ENCODE peak calls at places on chromosomes 3 and 15, in seven cellular contexts. V, W, M, I, Z, O and X are unnamed samples.

GRCh38 chr3:189325454-189325853 is 153.7 kb downstream of the TPRG1 start:
- DNase-seq in V (no peak), W (no peak), M (no peak), I (no peak), Z (no peak), O (no peak), X (peak)

GRCh38 chr3:119145500-119146167 is at the start of gene TEX55:
- DNase-seq in V (peak), W (no peak), M (peak), I (no peak), Z (peak), O (peak), X (peak)

GRCh38 chr3:57025237-57025636 is 35.2 kb upstream of the SPATA12 start:
- DNase-seq in V (no peak), W (no peak), M (no peak), I (no peak), Z (no peak), O (no peak), X (no peak)

GRCh38 chr3:8660781-8661180 is 16.2 kb upstream of the SSUH2 start:
- DNase-seq in V (no peak), W (no peak), M (no peak), I (no peak), Z (peak), O (no peak), X (no peak)

GRCh38 chr15:64566629-64567427 is 106.5 kb downstream of the ZNF609 start:
- DNase-seq in V (no peak), W (no peak), M (no peak), I (no peak), Z (no peak), O (no peak), X (no peak)

GRCh38 chr15:68271854-68272471 is 5.6 kb upstream of the FEM1B start:
- DNase-seq in V (no peak), W (peak), M (peak), I (no peak), Z (peak), O (peak), X (peak)

GRCh38 chr15:39140060-39140604 is 440.7 kb upstream of the THBS1 start:
- DNase-seq in V (peak), W (peak), M (no peak), I (no peak), Z (no peak), O (no peak), X (peak)

GRCh38 chr15:83695901-83696425 is 42.0 kb downstream of the ADAMTSL3 start:
- DNase-seq in V (no peak), W (no peak), M (no peak), I (no peak), Z (no peak), O (no peak), X (no peak)

GRCh38 chr15:60152386-60152785 is 148.3 kb downstream of the FOXB1 start:
- DNase-seq in V (no peak), W (no peak), M (no peak), I (no peak), Z (no peak), O (no peak), X (no peak)

GRCh38 chr15:28013976-28014375 is 85.1 kb downstream of the OCA2 start:
- DNase-seq in V (no peak), W (no peak), M (no peak), I (no peak), Z (no peak), O (no peak), X (no peak)

GRCh38 chr15:31133890-31134289 is 32.4 kb upstream of the TRPM1 start:
- DNase-seq in V (no peak), W (no peak), M (no peak), I (no peak), Z (no peak), O (no peak), X (no peak)

GRCh38 chr3:171807129-171807675 is 3.1 kb downstream of the PLD1 start:
- DNase-seq in V (no peak), W (no peak), M (no peak), I (no peak), Z (no peak), O (no peak), X (no peak)

GRCh38 chr3:124362418-124362817 is 367.8 kb upstream of the UMPS start:
- DNase-seq in V (no peak), W (no peak), M (no peak), I (no peak), Z (no peak), O (no peak), X (no peak)

GRCh38 chr15:56358604-56359003 is 6.6 kb upstream of the TEX9 start:
- DNase-seq in V (no peak), W (no peak), M (no peak), I (no peak), Z (no peak), O (no peak), X (no peak)

GRCh38 chr3:47781326-47781684 is 388 bp downstream of the SMARCC1 start:
- DNase-seq in V (no peak), W (no peak), M (peak), I (peak), Z (peak), O (peak), X (no peak)

GRCh38 chr3:39065197-39065596 is 13.4 kb downstream of the WDR48 start:
- DNase-seq in V (no peak), W (no peak), M (peak), I (peak), Z (peak), O (peak), X (peak)

GRCh38 chr15:50940506-50940905 is 32.0 kb downstream of the AP4E1 start:
- DNase-seq in V (no peak), W (no peak), M (peak), I (no peak), Z (no peak), O (no peak), X (peak)

GRCh38 chr15:66886686-66887273 is 178.6 kb upstream of the SMAD3 start:
- DNase-seq in V (no peak), W (no peak), M (no peak), I (no peak), Z (peak), O (no peak), X (no peak)

GRCh38 chr3:27224197-27224596 is 145.0 kb downstream of the NEK10 start:
- DNase-seq in V (no peak), W (no peak), M (no peak), I (no peak), Z (no peak), O (no peak), X (no peak)

GRCh38 chr3:52498134-52499054 is 3.3 kb downstream of the STAB1 start:
- DNase-seq in V (no peak), W (no peak), M (no peak), I (no peak), Z (no peak), O (no peak), X (peak)

GRCh38 chr3:179418610-179419009 is 32.7 kb downstream of the GNB4 start:
- DNase-seq in V (no peak), W (no peak), M (no peak), I (no peak), Z (no peak), O (no peak), X (no peak)

GRCh38 chr3:167380004-167380689 is at the start of gene ZBBX:
- DNase-seq in V (peak), W (no peak), M (peak), I (peak), Z (peak), O (peak), X (peak)

GRCh38 chr15:77588126-77588525 is 44.6 kb downstream of the LINGO1 start:
- DNase-seq in V (no peak), W (no peak), M (no peak), I (no peak), Z (no peak), O (no peak), X (no peak)

GRCh38 chr3:172210355-172210754 is 171.0 kb downstream of the FNDC3B start:
- DNase-seq in V (no peak), W (no peak), M (no peak), I (no peak), Z (no peak), O (no peak), X (peak)

GRCh38 chr15:44298878-44299277 is 10.4 kb downstream of the GOLM2 start:
- DNase-seq in V (no peak), W (no peak), M (no peak), I (peak), Z (peak), O (peak), X (no peak)

GRCh38 chr3:4083225-4084015 is 219.7 kb upstream of the SETMAR start:
- DNase-seq in V (no peak), W (no peak), M (no peak), I (no peak), Z (no peak), O (no peak), X (no peak)

GRCh38 chr15:85318048-85318731 is 62.2 kb upstream of the AKAP13 start:
- DNase-seq in V (peak), W (peak), M (peak), I (no peak), Z (no peak), O (no peak), X (peak)

GRCh38 chr15:75347222-75348033 is 589 bp downstream of the NEIL1 start:
- DNase-seq in V (no peak), W (no peak), M (peak), I (peak), Z (peak), O (peak), X (no peak)

GRCh38 chr3:141402476-141403171 is 34.3 kb downstream of the ZBTB38 start:
- DNase-seq in V (no peak), W (no peak), M (peak), I (peak), Z (peak), O (peak), X (peak)

GRCh38 chr15:100900136-100900894 is 18.8 kb upstream of the LRRK1 start:
- DNase-seq in V (no peak), W (no peak), M (no peak), I (no peak), Z (peak), O (peak), X (no peak)

GRCh38 chr3:150268426-150269321 is 139.4 kb upstream of the TSC22D2 start:
- DNase-seq in V (no peak), W (no peak), M (no peak), I (no peak), Z (no peak), O (no peak), X (no peak)

GRCh38 chr15:95087253-95087609 is 855.9 kb downstream of the MCTP2 start:
- DNase-seq in V (no peak), W (no peak), M (no peak), I (no peak), Z (no peak), O (no peak), X (peak)

GRCh38 chr3:157444789-157445188 is 8.1 kb downstream of the PTX3 start:
- DNase-seq in V (no peak), W (no peak), M (no peak), I (no peak), Z (no peak), O (no peak), X (no peak)

GRCh38 chr3:150384517-150385212 is 23.4 kb upstream of the TSC22D2 start:
- DNase-seq in V (no peak), W (no peak), M (no peak), I (peak), Z (peak), O (peak), X (peak)

GRCh38 chr3:143333367-143333766 is 213.8 kb downstream of the CHST2 start:
- DNase-seq in V (no peak), W (no peak), M (no peak), I (no peak), Z (no peak), O (no peak), X (no peak)

GRCh38 chr3:24494616-24495333 is at the start of gene THRB:
- DNase-seq in V (no peak), W (no peak), M (peak), I (peak), Z (peak), O (peak), X (peak)

GRCh38 chr3:43394071-43394501 is 107.7 kb downstream of the SNRK start:
- DNase-seq in V (no peak), W (no peak), M (no peak), I (no peak), Z (no peak), O (no peak), X (peak)

GRCh38 chr15:69757186-69757585 is 304.6 kb downstream of the RPLP1 start:
- DNase-seq in V (no peak), W (no peak), M (no peak), I (no peak), Z (no peak), O (no peak), X (no peak)

GRCh38 chr3:87435926-87436630 is 159.7 kb upstream of the POU1F1 start:
- DNase-seq in V (no peak), W (no peak), M (no peak), I (no peak), Z (no peak), O (no peak), X (no peak)

GRCh38 chr3:52232279-52233107 is 6.5 kb downstream of the TWF2 start:
- DNase-seq in V (no peak), W (no peak), M (no peak), I (no peak), Z (peak), O (peak), X (no peak)

GRCh38 chr15:48851956-48852355 is 26.0 kb upstream of the EID1 start:
- DNase-seq in V (no peak), W (no peak), M (no peak), I (no peak), Z (no peak), O (no peak), X (no peak)

GRCh38 chr15:48859426-48859825 is 18.5 kb upstream of the EID1 start:
- DNase-seq in V (no peak), W (no peak), M (no peak), I (no peak), Z (no peak), O (no peak), X (no peak)

GRCh38 chr15:48856947-48857346 is 21.0 kb upstream of the EID1 start:
- DNase-seq in V (no peak), W (no peak), M (no peak), I (peak), Z (peak), O (peak), X (peak)

GRCh38 chr15:48858401-48858800 is 19.5 kb upstream of the EID1 start:
- DNase-seq in V (no peak), W (peak), M (no peak), I (no peak), Z (no peak), O (no peak), X (peak)

GRCh38 chr15:48855501-48856440 is 22.2 kb upstream of the EID1 start:
- DNase-seq in V (no peak), W (peak), M (peak), I (no peak), Z (peak), O (peak), X (peak)
- TF ChIP-seq CTCF in V (peak), W (peak), M (no peak), I (no peak), Z (peak), O (peak), X (peak)

DNA sequence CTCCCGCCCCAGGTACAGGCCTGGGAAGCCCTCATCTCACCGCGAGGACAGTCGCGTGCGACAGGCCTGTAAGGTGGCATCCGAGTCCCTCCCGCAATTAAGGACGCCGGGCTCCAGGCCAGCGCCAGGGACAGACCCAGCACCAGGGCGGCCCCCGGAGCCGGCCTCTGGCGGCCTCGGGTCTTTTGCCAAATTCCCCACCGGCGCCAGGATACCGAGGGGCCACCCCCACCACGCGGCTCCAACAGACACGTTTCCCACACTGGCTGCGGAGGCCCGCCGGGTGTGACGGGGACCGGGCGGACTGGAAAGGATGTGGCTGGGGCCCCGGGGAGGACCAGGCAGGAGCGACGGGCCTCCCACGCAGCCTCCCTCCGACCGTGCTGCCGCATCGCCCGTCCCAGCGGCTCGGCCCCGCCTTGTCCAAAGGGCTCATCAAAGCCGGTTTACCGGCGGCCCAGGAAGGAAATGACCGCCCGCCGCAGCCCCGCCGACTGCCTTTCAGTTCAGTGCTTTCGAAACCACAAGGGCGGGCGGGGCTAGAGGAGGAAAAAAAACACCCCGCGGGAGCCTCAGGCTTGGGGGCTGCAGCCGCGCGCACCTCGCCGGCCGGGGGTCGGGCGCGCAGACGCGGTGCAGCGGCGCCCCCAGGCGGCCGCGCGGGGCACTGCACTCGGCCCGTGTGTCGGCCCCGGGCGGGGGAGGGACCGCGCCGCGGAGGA is 11.2 kb downstream of the XXYLT1 start:
- DNase-seq in V (peak), W (no peak), M (peak), I (peak), Z (peak), O (peak), X (peak)
- TF ChIP-seq CTCF in V (no peak), W (peak), M (peak), I (peak), Z (peak), O (peak), X (peak)

DNA sequence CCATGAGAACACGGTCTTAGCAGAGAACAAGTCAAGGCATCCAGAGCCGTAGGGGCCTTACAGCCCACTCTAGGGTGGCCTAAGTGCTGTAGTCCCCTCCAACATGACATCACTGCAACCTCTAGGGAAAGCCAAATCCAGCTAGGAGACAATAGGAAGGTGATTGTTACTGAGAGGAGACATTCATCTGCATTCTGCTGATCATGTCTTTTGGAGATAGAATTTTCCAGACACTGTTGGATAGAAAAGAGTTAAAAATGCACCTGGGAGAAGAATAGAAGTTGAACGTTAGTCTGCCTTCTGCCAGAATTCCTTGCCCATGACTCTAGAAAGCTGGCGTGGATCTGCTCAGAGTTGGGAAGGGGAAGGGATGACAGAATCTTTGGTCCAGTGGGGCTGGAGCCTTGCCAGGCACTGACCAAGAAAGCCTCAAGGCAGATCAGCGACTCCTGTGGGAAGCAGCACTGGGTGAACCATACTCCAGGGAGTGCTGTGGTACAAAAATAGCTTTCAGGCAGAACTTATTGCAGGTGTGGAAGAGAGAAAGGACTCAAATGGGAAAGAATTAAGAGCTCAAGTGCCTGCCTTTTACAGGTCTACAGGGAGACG is 44.8 kb upstream of the RAF1 start:
- DNase-seq in V (peak), W (no peak), M (no peak), I (no peak), Z (no peak), O (no peak), X (peak)
- TF ChIP-seq CTCF in V (peak), W (peak), M (no peak), I (no peak), Z (no peak), O (no peak), X (peak)

DNA sequence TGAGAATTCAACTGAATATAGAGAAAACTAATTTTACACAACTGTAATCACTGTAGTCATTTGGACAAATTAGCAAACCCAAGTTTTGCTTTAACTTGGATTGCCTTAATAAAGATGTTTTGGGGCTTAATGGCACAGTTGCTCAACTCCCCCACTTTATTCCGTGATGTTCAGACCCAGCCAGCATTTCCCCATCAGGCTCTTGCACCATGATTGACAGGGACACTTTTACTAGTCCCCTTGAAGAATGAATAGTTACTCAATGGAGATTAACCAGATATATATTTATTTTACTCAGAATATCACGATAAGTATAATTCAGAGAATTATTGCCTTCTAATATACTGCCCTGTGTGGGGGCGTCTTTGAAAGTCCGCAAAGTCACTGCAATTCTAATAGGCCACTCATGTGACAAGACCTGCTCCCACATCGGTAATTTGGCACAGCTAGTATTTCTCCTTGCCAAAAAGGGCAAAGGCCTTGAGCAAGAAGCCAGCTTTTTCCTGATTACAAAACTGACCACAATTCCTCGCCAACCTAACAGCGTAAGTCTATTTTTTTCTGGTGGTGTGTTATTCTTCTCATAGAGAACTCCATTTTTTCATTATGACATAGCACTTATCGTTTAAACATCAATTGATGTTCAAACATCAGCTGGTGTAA is 61.4 kb downstream of the PPARG start:
- DNase-seq in V (no peak), W (no peak), M (peak), I (no peak), Z (no peak), O (no peak), X (peak)
- TF ChIP-seq CTCF in V (no peak), W (no peak), M (no peak), I (no peak), Z (no peak), O (no peak), X (no peak)